ENCODE peak calls at places on chromosomes 3 and 15, in seven cellular contexts. Q is GM12891, N is H1, Z is HepG2, O is K562, F is GM12878, T is SK-N-SH. W is an unnamed sample.

GRCh38 chr15:89751748-89752147 is 699 bp upstream of the MESP1 start:
- DNase-seq in Q (no peak), N (no peak), Z (no peak), O (no peak), F (no peak), T (no peak), W (no peak)

GRCh38 chr3:147002721-147003120 is 397.6 kb upstream of the PLSCR5 start:
- DNase-seq in Q (no peak), N (no peak), Z (no peak), O (no peak), F (no peak), T (no peak), W (no peak)

GRCh38 chr3:183306798-183307671 is 54.0 kb downstream of the B3GNT5 start:
- DNase-seq in Q (peak), N (no peak), Z (no peak), O (peak), F (peak), T (no peak), W (no peak)

GRCh38 chr3:119330858-119331257 is 36.7 kb downstream of the ARHGAP31 start:
- DNase-seq in Q (no peak), N (no peak), Z (no peak), O (no peak), F (no peak), T (peak), W (no peak)

GRCh38 chr15:63263519-63263918 is 13.9 kb upstream of the APH1B start:
- DNase-seq in Q (no peak), N (no peak), Z (peak), O (no peak), F (no peak), T (no peak), W (no peak)

GRCh38 chr15:39770748-39771689 is 11.6 kb downstream of the FSIP1 start:
- DNase-seq in Q (no peak), N (no peak), Z (no peak), O (no peak), F (no peak), T (no peak), W (no peak)

GRCh38 chr3:172680684-172681083 is 30.2 kb downstream of the NCEH1 start:
- DNase-seq in Q (no peak), N (no peak), Z (no peak), O (peak), F (no peak), T (no peak), W (no peak)

GRCh38 chr15:34347951-34348638 is 5.0 kb downstream of the NUTM1 start:
- DNase-seq in Q (no peak), N (no peak), Z (no peak), O (no peak), F (no peak), T (no peak), W (no peak)

GRCh38 chr3:178777718-178778411 is 241.6 kb downstream of the KCNMB2 start:
- DNase-seq in Q (no peak), N (no peak), Z (no peak), O (no peak), F (no peak), T (no peak), W (no peak)

GRCh38 chr15:73906346-73907017 is 19.8 kb upstream of the LOXL1 start:
- DNase-seq in Q (no peak), N (no peak), Z (no peak), O (no peak), F (no peak), T (no peak), W (no peak)

GRCh38 chr15:56168394-56168793 is 75.3 kb downstream of the RFX7 start:
- DNase-seq in Q (no peak), N (no peak), Z (no peak), O (no peak), F (no peak), T (no peak), W (no peak)

GRCh38 chr15:74406992-74407705 is 26.6 kb downstream of the SEMA7A start:
- DNase-seq in Q (no peak), N (no peak), Z (peak), O (no peak), F (no peak), T (no peak), W (peak)

GRCh38 chr3:61591300-61591699 is 29.9 kb downstream of the PTPRG start:
- DNase-seq in Q (no peak), N (no peak), Z (no peak), O (no peak), F (no peak), T (no peak), W (no peak)

GRCh38 chr3:13197281-13197680 is 124.1 kb upstream of the IQSEC1 start:
- DNase-seq in Q (no peak), N (no peak), Z (no peak), O (no peak), F (no peak), T (no peak), W (no peak)

GRCh38 chr15:101052031-101052620 is 133.0 kb downstream of the LRRK1 start:
- DNase-seq in Q (no peak), N (no peak), Z (no peak), O (no peak), F (no peak), T (peak), W (no peak)

GRCh38 chr3:152302521-152303021 is 33.8 kb downstream of the MBNL1 start:
- DNase-seq in Q (no peak), N (no peak), Z (peak), O (no peak), F (peak), T (no peak), W (no peak)

GRCh38 chr3:11134794-11135193 is 19.5 kb upstream of the HRH1 start:
- DNase-seq in Q (no peak), N (no peak), Z (no peak), O (no peak), F (no peak), T (no peak), W (no peak)

GRCh38 chr3:46864051-46864881 is 1.0 kb upstream of the MYL3 start:
- DNase-seq in Q (no peak), N (no peak), Z (no peak), O (no peak), F (no peak), T (peak), W (no peak)

GRCh38 chr15:32730677-32731654 is 13.2 kb downstream of the GREM1 start:
- DNase-seq in Q (no peak), N (no peak), Z (peak), O (peak), F (no peak), T (no peak), W (no peak)

GRCh38 chr3:10366681-10367101 is 45.8 kb upstream of the SEC13 start:
- DNase-seq in Q (no peak), N (no peak), Z (no peak), O (no peak), F (no peak), T (no peak), W (no peak)

GRCh38 chr3:144031938-144032337 is 60.3 kb downstream of the DIPK2A start:
- DNase-seq in Q (no peak), N (no peak), Z (no peak), O (no peak), F (no peak), T (no peak), W (no peak)

GRCh38 chr15:58676766-58677165 is 72.7 kb downstream of the ADAM10 start:
- DNase-seq in Q (no peak), N (no peak), Z (no peak), O (no peak), F (no peak), T (no peak), W (no peak)

GRCh38 chr3:14523792-14524191 is 16.4 kb downstream of the GRIP2 start:
- DNase-seq in Q (no peak), N (no peak), Z (no peak), O (no peak), F (no peak), T (no peak), W (no peak)

GRCh38 chr15:65032823-65033537 is 3.5 kb upstream of the MTFMT start:
- DNase-seq in Q (no peak), N (peak), Z (peak), O (peak), F (no peak), T (peak), W (no peak)

GRCh38 chr15:61036121-61036520 is 193.0 kb downstream of the RORA start:
- DNase-seq in Q (no peak), N (no peak), Z (no peak), O (no peak), F (no peak), T (no peak), W (no peak)

GRCh38 chr3:133464573-133464972 is 64.7 kb downstream of the BFSP2 start:
- DNase-seq in Q (no peak), N (no peak), Z (no peak), O (no peak), F (no peak), T (peak), W (no peak)

GRCh38 chr3:71398157-71398836 is 185.2 kb downstream of the FOXP1 start:
- DNase-seq in Q (no peak), N (no peak), Z (no peak), O (no peak), F (no peak), T (peak), W (no peak)

GRCh38 chr3:194142156-194142910 is 6.4 kb downstream of the HES1 start:
- DNase-seq in Q (no peak), N (no peak), Z (no peak), O (peak), F (no peak), T (no peak), W (no peak)

GRCh38 chr3:194140520-194141414 is 4.8 kb downstream of the HES1 start:
- DNase-seq in Q (no peak), N (no peak), Z (peak), O (peak), F (no peak), T (peak), W (peak)

GRCh38 chr3:194139977-194140351 is 4.0 kb downstream of the HES1 start:
- DNase-seq in Q (no peak), N (no peak), Z (no peak), O (no peak), F (no peak), T (no peak), W (no peak)

GRCh38 chr3:194139085-194139976 is 3.4 kb downstream of the HES1 start:
- DNase-seq in Q (no peak), N (no peak), Z (peak), O (peak), F (no peak), T (peak), W (no peak)

GRCh38 chr3:194141415-194142155 is 5.6 kb downstream of the HES1 start:
- DNase-seq in Q (peak), N (no peak), Z (peak), O (peak), F (no peak), T (peak), W (peak)
- TF ChIP-seq POLR2AphosphoS5 in Q (no peak), N (no peak), Z (peak), O (peak), F (no peak), T (no peak), W (no peak)

DNA sequence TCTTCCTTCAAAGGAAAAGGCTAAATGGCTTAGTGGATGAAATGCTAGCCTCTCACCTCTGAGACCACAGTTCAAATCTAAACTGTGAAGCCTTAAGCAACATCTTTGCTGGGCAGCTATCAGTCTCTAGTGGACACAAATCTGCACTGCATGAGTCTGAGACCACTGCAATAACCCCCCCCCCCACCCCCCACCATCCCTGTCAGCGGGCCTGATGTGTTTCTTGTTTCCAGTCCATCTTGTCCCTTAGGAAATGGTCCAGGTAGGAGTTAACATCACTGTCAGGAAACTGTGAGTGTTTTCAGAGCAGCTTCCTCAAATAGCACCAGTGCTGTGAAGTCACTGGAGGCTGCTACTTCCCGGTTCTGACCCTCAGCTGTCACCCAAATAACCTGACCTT is 140.6 kb upstream of the TMCO5A start:
- DNase-seq in Q (no peak), N (no peak), Z (no peak), O (no peak), F (no peak), T (peak), W (no peak)
- TF ChIP-seq TAF1 in Q (no peak), N (no peak), Z (no peak), O (no peak), F (no peak), T (no peak), W (no peak)

DNA sequence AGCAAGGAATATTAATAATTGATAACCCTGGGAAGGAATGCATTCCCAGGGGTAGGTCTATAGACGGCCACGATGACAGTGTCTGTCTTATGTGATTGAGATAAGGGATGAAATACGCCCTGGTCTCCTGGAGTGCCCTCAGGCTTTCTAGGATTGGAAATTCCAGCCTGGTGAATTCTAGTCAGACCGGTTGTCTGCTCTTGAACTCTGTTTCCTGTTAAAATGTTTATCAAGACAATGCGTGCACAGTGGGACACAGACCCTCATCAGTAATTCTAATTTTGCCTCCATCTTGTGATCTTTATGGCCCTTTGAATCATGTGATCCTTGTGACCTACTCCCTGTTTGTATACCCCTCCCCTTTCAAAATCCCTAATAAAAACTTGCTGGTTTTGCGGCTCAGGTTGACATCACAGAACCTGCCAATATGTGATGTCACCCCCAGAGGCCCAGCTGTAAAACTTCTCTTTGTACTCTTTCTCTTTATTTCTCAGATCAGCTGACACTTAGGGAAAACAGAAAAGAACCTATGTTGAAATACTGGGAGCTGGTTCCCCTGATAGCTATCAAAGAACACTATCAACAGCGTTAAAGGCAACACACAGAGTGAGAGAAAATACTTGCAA is 183.3 kb downstream of the PDE8A start:
- DNase-seq in Q (no peak), N (no peak), Z (no peak), O (no peak), F (no peak), T (no peak), W (no peak)
- TF ChIP-seq POLR2AphosphoS5 in Q (no peak), N (no peak), Z (no peak), O (no peak), F (no peak), T (no peak), W (no peak)

GRCh38 chr3:85586018-85586417 is 627.2 kb downstream of the CADM2 start:
- DNase-seq in Q (no peak), N (no peak), Z (no peak), O (no peak), F (no peak), T (no peak), W (no peak)

GRCh38 chr3:85592256-85592655 is 633.5 kb downstream of the CADM2 start:
- DNase-seq in Q (no peak), N (no peak), Z (no peak), O (no peak), F (no peak), T (no peak), W (no peak)

GRCh38 chr3:85594648-85595047 is 635.9 kb downstream of the CADM2 start:
- DNase-seq in Q (no peak), N (no peak), Z (no peak), O (no peak), F (no peak), T (no peak), W (no peak)

GRCh38 chr3:85584779-85585356 is 626.1 kb downstream of the CADM2 start:
- DNase-seq in Q (no peak), N (no peak), Z (no peak), O (no peak), F (no peak), T (no peak), W (no peak)

DNA sequence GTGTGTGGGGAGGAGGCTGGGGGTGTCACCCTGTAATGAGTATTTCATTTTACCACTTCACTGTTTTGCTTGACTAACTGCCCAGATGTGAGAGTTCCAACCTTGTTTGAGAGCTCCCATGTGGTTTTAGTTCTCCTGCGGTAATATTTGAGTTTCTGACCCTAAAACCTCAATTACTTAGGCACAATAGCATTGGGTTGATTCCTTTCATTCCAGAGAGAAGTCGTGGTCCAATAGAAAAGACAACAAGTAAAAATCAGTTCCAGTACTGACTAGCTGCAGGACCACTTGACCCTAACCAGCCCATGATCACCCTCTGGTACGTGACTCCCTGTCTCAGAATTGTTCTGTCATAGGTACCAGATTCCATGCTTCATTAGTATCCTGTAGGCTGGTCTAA is 630.4 kb downstream of the CADM2 start:
- DNase-seq in Q (no peak), N (no peak), Z (no peak), O (no peak), F (no peak), T (no peak), W (no peak)
- TF ChIP-seq TAF1 in Q (no peak), N (no peak), Z (no peak), O (no peak), F (no peak), T (no peak), W (no peak)

GRCh38 chr15:75671684-75672083 is 24.0 kb downstream of the SNX33 start:
- DNase-seq in Q (no peak), N (no peak), Z (no peak), O (no peak), F (no peak), T (no peak), W (no peak)

GRCh38 chr15:75672111-75672602 is 24.4 kb downstream of the SNX33 start:
- DNase-seq in Q (no peak), N (no peak), Z (no peak), O (no peak), F (no peak), T (no peak), W (no peak)

GRCh38 chr15:75674366-75674765 is 26.7 kb downstream of the SNX33 start:
- DNase-seq in Q (no peak), N (no peak), Z (no peak), O (no peak), F (no peak), T (no peak), W (no peak)

GRCh38 chr15:75673426-75674247 is 25.9 kb downstream of the SNX33 start:
- DNase-seq in Q (no peak), N (no peak), Z (no peak), O (no peak), F (no peak), T (no peak), W (no peak)

GRCh38 chr15:75672646-75673425 is 25.1 kb downstream of the SNX33 start:
- DNase-seq in Q (no peak), N (no peak), Z (no peak), O (no peak), F (no peak), T (peak), W (no peak)
- TF ChIP-seq POLR2AphosphoS5 in Q (no peak), N (no peak), Z (no peak), O (no peak), F (no peak), T (no peak), W (no peak)

GRCh38 chr15:37220949-37221670 is 120.8 kb upstream of the MEIS2 start:
- DNase-seq in Q (no peak), N (no peak), Z (no peak), O (no peak), F (no peak), T (peak), W (no peak)

GRCh38 chr15:37221671-37222207 is 121.4 kb upstream of the MEIS2 start:
- DNase-seq in Q (no peak), N (no peak), Z (no peak), O (no peak), F (no peak), T (peak), W (no peak)

GRCh38 chr15:37219211-37219701 is 118.9 kb upstream of the MEIS2 start:
- DNase-seq in Q (no peak), N (no peak), Z (peak), O (no peak), F (no peak), T (no peak), W (no peak)

GRCh38 chr15:37218351-37218916 is 118.1 kb upstream of the MEIS2 start:
- DNase-seq in Q (no peak), N (no peak), Z (no peak), O (no peak), F (no peak), T (no peak), W (no peak)

GRCh38 chr15:37217567-37217966 is 117.2 kb upstream of the MEIS2 start:
- DNase-seq in Q (no peak), N (no peak), Z (peak), O (no peak), F (no peak), T (no peak), W (no peak)
- TF ChIP-seq TAF1 in Q (no peak), N (no peak), Z (no peak), O (no peak), F (no peak), T (no peak), W (no peak)

DNA sequence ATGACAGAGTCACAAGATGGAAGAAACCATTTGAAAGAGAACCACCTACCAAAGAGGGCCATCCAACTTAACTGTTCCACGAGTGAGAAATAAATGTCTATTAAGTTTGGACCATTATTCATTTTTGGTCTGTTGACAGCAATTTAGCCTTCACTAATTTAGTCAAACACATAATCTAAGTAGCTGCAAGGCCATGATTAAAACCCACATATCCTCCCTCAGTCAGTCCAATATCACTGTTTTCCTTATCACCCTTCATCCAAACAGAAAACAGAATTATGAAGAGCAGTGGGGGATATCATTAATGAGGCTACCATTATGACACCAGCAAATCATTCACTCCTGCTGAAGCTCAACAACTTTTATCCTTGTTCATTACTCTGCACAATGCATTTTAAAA is 52.0 kb downstream of the PIK3CB start:
- DNase-seq in Q (no peak), N (no peak), Z (no peak), O (peak), F (no peak), T (no peak), W (no peak)
- TF ChIP-seq POLR2AphosphoS5 in Q (no peak), N (no peak), Z (no peak), O (no peak), F (no peak), T (no peak), W (no peak)

GRCh38 chr3:43302116-43302880 is 16.0 kb downstream of the SNRK start:
- DNase-seq in Q (no peak), N (no peak), Z (no peak), O (no peak), F (no peak), T (no peak), W (no peak)

GRCh38 chr3:43309372-43310305 is 23.3 kb downstream of the SNRK start:
- DNase-seq in Q (no peak), N (no peak), Z (no peak), O (no peak), F (no peak), T (no peak), W (no peak)

GRCh38 chr3:43307649-43308048 is 21.3 kb downstream of the SNRK start:
- DNase-seq in Q (no peak), N (no peak), Z (no peak), O (no peak), F (no peak), T (no peak), W (no peak)

GRCh38 chr3:43304126-43304525 is 17.8 kb downstream of the SNRK start:
- DNase-seq in Q (no peak), N (no peak), Z (no peak), O (no peak), F (no peak), T (no peak), W (no peak)

GRCh38 chr3:43307226-43307625 is 20.9 kb downstream of the SNRK start:
- DNase-seq in Q (no peak), N (no peak), Z (no peak), O (no peak), F (no peak), T (no peak), W (no peak)
- TF ChIP-seq TAF1 in Q (no peak), N (no peak), Z (no peak), O (no peak), F (no peak), T (no peak), W (no peak)

W was measured in GM12892.